ENCODE peak calls at places on chromosomes 11 and 22, in six cellular contexts. One of them, this sample, is unnamed.
A peak's percentile ranks its signal among the peaks of the same experiment; 100 is the strongest.

GRCh38 chr11:6362185-6362867 is 27.9 kb upstream of the SMPD1 start:
- DNase-seq in A549: no peak
- DNase-seq in endothelial cell of umbilical vein: no peak
- DNase-seq in GM12878: no peak
- DNase-seq in HepG2: no peak
- DNase-seq in K562: no peak
- DNase-seq in this sample: no peak

GRCh38 chr22:17637490-17638181 is 921 bp upstream of the BCL2L13 start:
- DNase-seq in A549: no peak
- DNase-seq in endothelial cell of umbilical vein: no peak
- DNase-seq in GM12878: no peak
- DNase-seq in HepG2: no peak
- DNase-seq in K562: no peak
- DNase-seq in this sample: no peak

GRCh38 chr11:105244157-105244820 is 104.7 kb upstream of the CARD18 start:
- DNase-seq in A549: peak; percentile 6
- DNase-seq in endothelial cell of umbilical vein: peak; percentile 94
- DNase-seq in GM12878: no peak
- DNase-seq in HepG2: no peak
- DNase-seq in K562: no peak
- DNase-seq in this sample: no peak

GRCh38 chr11:119483881-119484371 is 61.0 kb upstream of the THY1 start:
- DNase-seq in A549: no peak
- DNase-seq in endothelial cell of umbilical vein: no peak
- DNase-seq in GM12878: no peak
- DNase-seq in HepG2: no peak
- DNase-seq in K562: no peak
- DNase-seq in this sample: no peak

GRCh38 chr11:126464796-126465195 is 109.3 kb downstream of the ST3GAL4 start:
- DNase-seq in A549: no peak
- DNase-seq in endothelial cell of umbilical vein: no peak
- DNase-seq in GM12878: no peak
- DNase-seq in HepG2: no peak
- DNase-seq in K562: no peak
- DNase-seq in this sample: peak; percentile 75

GRCh38 chr22:30036656-30037055 is 43.6 kb upstream of the HORMAD2 start:
- DNase-seq in A549: no peak
- DNase-seq in endothelial cell of umbilical vein: no peak
- DNase-seq in GM12878: no peak
- DNase-seq in HepG2: peak; percentile 23
- DNase-seq in K562: peak; percentile 13
- DNase-seq in this sample: no peak

GRCh38 chr22:30267382-30268302 is 991 bp upstream of the OSM start:
- DNase-seq in A549: no peak
- DNase-seq in endothelial cell of umbilical vein: no peak
- DNase-seq in GM12878: no peak
- DNase-seq in HepG2: no peak
- DNase-seq in K562: no peak
- DNase-seq in this sample: peak; percentile 83

GRCh38 chr22:26527574-26528465 is 15.5 kb upstream of the TFIP11 start:
- DNase-seq in A549: no peak
- DNase-seq in endothelial cell of umbilical vein: no peak
- DNase-seq in GM12878: no peak
- DNase-seq in HepG2: no peak
- DNase-seq in K562: no peak
- DNase-seq in this sample: no peak

GRCh38 chr11:93198221-93198650 is 445 bp upstream of the SLC36A4 start:
- DNase-seq in A549: no peak
- DNase-seq in endothelial cell of umbilical vein: peak; percentile 69
- DNase-seq in GM12878: peak; percentile 4
- DNase-seq in HepG2: no peak
- DNase-seq in K562: no peak
- DNase-seq in this sample: no peak

GRCh38 chr22:20013382-20013871 is 3.2 kb downstream of the ARVCF start:
- DNase-seq in A549: no peak
- DNase-seq in endothelial cell of umbilical vein: peak; percentile 67
- DNase-seq in GM12878: no peak
- DNase-seq in HepG2: peak; percentile 45
- DNase-seq in K562: peak; percentile 88
- DNase-seq in this sample: peak; percentile 46

GRCh38 chr11:10918698-10919097 is 60.8 kb upstream of the ZBED5 start:
- DNase-seq in A549: no peak
- DNase-seq in endothelial cell of umbilical vein: no peak
- DNase-seq in GM12878: no peak
- DNase-seq in HepG2: no peak
- DNase-seq in K562: no peak
- DNase-seq in this sample: peak; percentile 83

GRCh38 chr22:49431559-49431958 is 396.1 kb downstream of the BRD1 start:
- DNase-seq in A549: no peak
- DNase-seq in endothelial cell of umbilical vein: no peak
- DNase-seq in GM12878: no peak
- DNase-seq in HepG2: no peak
- DNase-seq in K562: no peak
- DNase-seq in this sample: no peak

DNA sequence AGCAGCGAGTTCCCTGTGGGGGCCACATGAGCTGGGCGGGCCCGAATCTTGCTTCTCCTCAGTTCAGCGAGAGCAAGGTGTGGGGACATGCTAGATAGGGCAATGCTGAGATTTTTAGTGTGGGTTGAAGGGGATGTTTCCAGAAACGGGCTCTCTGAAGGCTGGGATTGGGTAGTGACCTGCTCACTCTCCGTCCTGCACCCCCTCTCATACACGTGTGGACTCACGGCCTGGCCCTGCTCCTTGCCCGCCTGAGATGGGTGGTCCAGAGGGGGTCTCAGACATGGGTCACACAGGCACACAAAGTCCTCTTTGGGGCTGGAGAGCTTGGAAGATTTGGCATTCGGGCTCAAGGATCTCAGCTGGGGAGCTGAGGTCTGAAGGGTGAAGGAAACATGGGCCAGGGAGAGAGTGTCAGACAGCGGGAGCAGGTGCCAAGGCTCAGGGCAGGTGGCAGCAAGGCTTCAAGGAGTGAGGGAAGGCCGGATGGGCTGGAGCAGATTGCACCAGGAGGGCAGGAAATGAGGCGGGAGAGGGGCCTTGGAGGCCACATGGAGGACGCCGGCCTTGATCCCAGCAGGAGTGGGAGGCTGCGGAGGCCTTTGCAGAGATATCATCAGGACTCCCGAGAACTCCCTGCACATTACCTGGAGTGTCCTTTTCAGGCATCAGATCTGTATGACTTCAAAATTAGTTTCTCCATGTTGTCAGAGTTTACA is 74.1 kb downstream of the PARVB start:
- DNase-seq in A549: no peak
- DNase-seq in endothelial cell of umbilical vein: no peak
- DNase-seq in GM12878: no peak
- DNase-seq in HepG2: no peak
- DNase-seq in K562: no peak
- DNase-seq in this sample: no peak
- TF ChIP-seq MYC in A549: no peak
- TF ChIP-seq MYC in endothelial cell of umbilical vein: no peak
- TF ChIP-seq MYC in GM12878: no peak
- TF ChIP-seq MYC in HepG2: no peak
- TF ChIP-seq MYC in K562: no peak
- TF ChIP-seq MYC in this sample: no peak

DNA sequence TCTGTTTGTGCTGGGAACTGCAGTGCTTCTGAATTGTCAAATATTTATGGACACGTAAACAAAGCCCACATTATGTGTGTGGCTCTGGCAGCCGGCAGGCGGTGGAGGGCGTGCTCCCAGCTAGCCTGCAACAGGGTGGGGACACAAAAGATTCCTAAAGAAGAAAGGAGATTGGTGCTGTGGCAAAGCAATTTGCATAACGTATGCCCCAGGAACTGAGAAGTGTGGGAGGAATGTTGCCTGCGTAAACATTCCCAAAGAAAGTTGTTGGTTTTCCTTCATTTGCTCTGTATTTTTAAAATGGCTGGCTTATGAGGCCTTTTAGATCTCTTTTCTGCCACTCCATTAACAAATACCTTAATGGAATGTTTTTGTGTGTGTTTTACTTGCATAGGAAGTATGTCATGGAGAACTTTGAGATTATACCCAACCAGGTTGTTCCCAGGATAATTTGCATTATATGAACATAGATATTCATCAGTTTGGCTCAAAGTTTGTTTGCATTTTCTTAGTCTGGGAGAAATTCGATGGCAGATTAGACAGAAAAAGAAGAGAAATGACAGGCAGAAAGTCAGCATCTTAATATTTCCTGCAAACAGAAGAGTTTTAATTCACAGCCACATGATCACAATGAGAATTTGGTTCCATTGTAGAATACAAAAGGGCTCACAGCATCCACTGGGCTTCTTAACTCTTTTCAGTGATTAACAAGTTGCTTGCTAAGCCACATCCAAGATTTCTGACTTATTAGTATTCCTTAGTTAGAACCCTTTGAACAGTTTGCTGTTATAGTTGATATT is 41.8 kb upstream of the DLAT start:
- DNase-seq in A549: no peak
- DNase-seq in endothelial cell of umbilical vein: peak; percentile 40
- DNase-seq in GM12878: no peak
- DNase-seq in HepG2: peak; percentile 91
- DNase-seq in K562: peak; percentile 78
- DNase-seq in this sample: no peak
- TF ChIP-seq CTCF in A549: no peak
- TF ChIP-seq CTCF in endothelial cell of umbilical vein: no peak
- TF ChIP-seq CTCF in GM12878: no peak
- TF ChIP-seq CTCF in HepG2: peak; percentile 38
- TF ChIP-seq CTCF in K562: peak; percentile 36
- TF ChIP-seq CTCF in this sample: no peak

GRCh38 chr11:57478971-57479663 is 18.8 kb downstream of the RTN4RL2 start:
- DNase-seq in A549: no peak
- DNase-seq in endothelial cell of umbilical vein: no peak
- DNase-seq in GM12878: no peak
- DNase-seq in HepG2: no peak
- DNase-seq in K562: no peak
- DNase-seq in this sample: no peak

GRCh38 chr11:57476223-57476882 is 16.0 kb downstream of the RTN4RL2 start:
- DNase-seq in A549: no peak
- DNase-seq in endothelial cell of umbilical vein: no peak
- DNase-seq in GM12878: no peak
- DNase-seq in HepG2: no peak
- DNase-seq in K562: no peak
- DNase-seq in this sample: no peak

GRCh38 chr11:57475671-57476222 is 15.4 kb downstream of the RTN4RL2 start:
- DNase-seq in A549: no peak
- DNase-seq in endothelial cell of umbilical vein: no peak
- DNase-seq in GM12878: no peak
- DNase-seq in HepG2: no peak
- DNase-seq in K562: no peak
- DNase-seq in this sample: no peak

GRCh38 chr11:57476883-57477506 is 16.7 kb downstream of the RTN4RL2 start:
- DNase-seq in A549: peak; percentile 75
- DNase-seq in endothelial cell of umbilical vein: no peak
- DNase-seq in GM12878: no peak
- DNase-seq in HepG2: no peak
- DNase-seq in K562: no peak
- DNase-seq in this sample: peak; percentile 46

GRCh38 chr11:57477507-57478189 is 17.3 kb downstream of the RTN4RL2 start:
- DNase-seq in A549: no peak
- DNase-seq in endothelial cell of umbilical vein: no peak
- DNase-seq in GM12878: no peak
- DNase-seq in HepG2: no peak
- DNase-seq in K562: no peak
- DNase-seq in this sample: no peak
- TF ChIP-seq POLR2A in A549: no peak
- TF ChIP-seq POLR2A in endothelial cell of umbilical vein: no peak
- TF ChIP-seq POLR2A in GM12878: no peak
- TF ChIP-seq POLR2A in HepG2: no peak
- TF ChIP-seq POLR2A in K562: no peak
- TF ChIP-seq POLR2A in this sample: no peak

GRCh38 chr22:37077802-37078448 is 26.4 kb downstream of the KCTD17 start:
- DNase-seq in A549: peak; percentile 76
- DNase-seq in endothelial cell of umbilical vein: peak; percentile 38
- DNase-seq in GM12878: no peak
- DNase-seq in HepG2: peak; percentile 29
- DNase-seq in K562: peak; percentile 61
- DNase-seq in this sample: peak; percentile 67
- TF ChIP-seq MYC in A549: no peak
- TF ChIP-seq MYC in endothelial cell of umbilical vein: no peak
- TF ChIP-seq MYC in GM12878: no peak
- TF ChIP-seq MYC in HepG2: no peak
- TF ChIP-seq MYC in K562: no peak
- TF ChIP-seq MYC in this sample: no peak

GRCh38 chr11:36371590-36371989 is 75.5 kb downstream of the PRR5L start:
- DNase-seq in A549: no peak
- DNase-seq in endothelial cell of umbilical vein: no peak
- DNase-seq in GM12878: no peak
- DNase-seq in HepG2: no peak
- DNase-seq in K562: no peak
- DNase-seq in this sample: no peak

GRCh38 chr11:36372101-36372767 is 76.1 kb downstream of the PRR5L start:
- DNase-seq in A549: no peak
- DNase-seq in endothelial cell of umbilical vein: no peak
- DNase-seq in GM12878: no peak
- DNase-seq in HepG2: no peak
- DNase-seq in K562: no peak
- DNase-seq in this sample: peak; percentile 34

GRCh38 chr11:36374726-36375125 is 78.6 kb downstream of the PRR5L start:
- DNase-seq in A549: no peak
- DNase-seq in endothelial cell of umbilical vein: no peak
- DNase-seq in GM12878: no peak
- DNase-seq in HepG2: no peak
- DNase-seq in K562: no peak
- DNase-seq in this sample: no peak

GRCh38 chr11:36371161-36371560 is 75.1 kb downstream of the PRR5L start:
- DNase-seq in A549: no peak
- DNase-seq in endothelial cell of umbilical vein: no peak
- DNase-seq in GM12878: no peak
- DNase-seq in HepG2: no peak
- DNase-seq in K562: no peak
- DNase-seq in this sample: no peak

DNA sequence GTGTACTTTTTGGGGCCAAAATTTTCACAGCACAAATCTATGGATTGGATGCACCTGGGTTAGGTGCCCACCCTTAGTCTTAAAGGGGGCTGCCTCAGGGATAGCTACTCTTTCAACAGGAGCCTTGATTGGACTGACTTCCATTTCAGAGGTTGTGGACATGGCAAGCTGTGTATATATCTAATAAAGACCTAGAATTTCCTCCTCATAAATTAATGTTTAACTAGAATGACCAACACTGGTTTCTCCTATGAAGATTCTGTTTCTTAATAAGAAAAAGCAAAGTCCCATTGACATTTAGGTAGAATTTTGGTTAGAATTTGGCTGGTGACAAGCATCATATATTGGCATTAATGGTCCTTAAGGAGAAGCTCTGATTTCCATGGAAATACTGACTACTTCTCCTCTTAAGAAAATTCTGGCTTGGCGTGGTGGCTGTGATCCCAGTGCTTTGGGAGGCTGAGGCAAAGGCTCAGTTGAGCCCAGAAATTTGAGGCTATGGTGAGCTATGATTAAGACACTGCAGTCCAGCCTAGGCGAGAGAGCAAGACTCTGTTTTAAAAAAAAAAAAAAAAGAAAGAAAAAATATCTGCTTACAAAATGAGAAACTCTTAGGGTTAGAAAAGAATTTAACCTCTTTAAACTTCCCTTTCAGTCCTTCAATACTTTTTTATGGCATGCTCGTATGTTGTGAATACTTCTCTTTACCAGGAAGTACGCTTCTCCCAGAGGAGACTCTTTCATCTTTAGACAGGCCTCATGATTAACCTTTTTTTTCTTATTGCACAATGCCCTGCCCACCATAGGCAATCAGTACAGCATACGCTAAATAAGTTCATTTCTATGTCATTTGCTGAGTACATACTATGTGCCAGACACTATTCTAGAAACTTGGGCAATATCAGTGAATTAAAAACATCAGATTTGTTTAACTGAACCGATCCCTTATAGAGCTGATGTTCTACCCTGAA is 77.2 kb downstream of the PRR5L start:
- DNase-seq in A549: no peak
- DNase-seq in endothelial cell of umbilical vein: no peak
- DNase-seq in GM12878: no peak
- DNase-seq in HepG2: no peak
- DNase-seq in K562: no peak
- DNase-seq in this sample: peak; percentile 22
- TF ChIP-seq CTCF in A549: no peak
- TF ChIP-seq CTCF in endothelial cell of umbilical vein: no peak
- TF ChIP-seq CTCF in GM12878: no peak
- TF ChIP-seq CTCF in HepG2: no peak
- TF ChIP-seq CTCF in K562: no peak
- TF ChIP-seq CTCF in this sample: no peak